ENCODE peak calls at places on chromosomes 2 and 18, in eight cellular contexts. F, M, A, L, V, D, G and X are unnamed samples.

GRCh38 chr18:24080861-24081260 is 58.0 kb upstream of the CABYR start:
- DNase-seq in M (no peak), G (no peak), A (no peak), V (no peak), L (no peak), D (no peak), F (no peak), X (no peak)

GRCh38 chr18:9721893-9722515 is 13.9 kb downstream of the RAB31 start:
- DNase-seq in A (no peak), M (no peak), G (no peak), D (no peak), F (no peak), V (no peak), L (no peak), X (no peak)

GRCh38 chr2:21928292-21928691 is 804.5 kb downstream of the TDRD15 start:
- DNase-seq in M (peak), D (no peak), V (no peak), G (no peak), F (no peak), L (no peak), A (no peak), X (no peak)

GRCh38 chr2:164651361-164651760 is 30.1 kb upstream of the GRB14 start:
- DNase-seq in D (no peak), L (no peak), F (no peak), G (peak), M (no peak), V (no peak), A (no peak), X (no peak)

GRCh38 chr2:160109939-160110673 is 47.7 kb upstream of the PLA2R1 start:
- DNase-seq in L (peak), G (peak), V (peak), D (peak), M (peak), A (peak), F (peak), X (peak)

GRCh38 chr2:223723954-223724411 is 113.4 kb downstream of the AP1S3 start:
- DNase-seq in M (no peak), F (no peak), G (peak), V (no peak), A (no peak), L (no peak), D (no peak), X (peak)

GRCh38 chr2:165313448-165313847 is 74.2 kb downstream of the SCN2A start:
- DNase-seq in G (no peak), M (no peak), A (no peak), V (no peak), F (no peak), L (no peak), D (no peak), X (no peak)

GRCh38 chr2:118046628-118047210 is 32.8 kb upstream of the CCDC93 start:
- DNase-seq in M (peak), D (no peak), L (peak), G (peak), F (peak), A (peak), V (peak), X (peak)

GRCh38 chr2:186346216-186346615 is 139.8 kb upstream of the ZC3H15 start:
- DNase-seq in F (no peak), G (no peak), D (no peak), M (no peak), L (no peak), A (no peak), V (no peak), X (no peak)

GRCh38 chr2:169069341-169069740 is at the start of gene DHRS9:
- DNase-seq in F (peak), M (peak), L (peak), G (no peak), V (no peak), D (no peak), A (peak), X (peak)

GRCh38 chr2:189865836-189866235 is 81.6 kb downstream of the PMS1 start:
- DNase-seq in G (no peak), D (no peak), L (no peak), M (no peak), F (no peak), A (no peak), V (no peak), X (no peak)

GRCh38 chr18:78241535-78242306 is 737.9 kb upstream of the SALL3 start:
- DNase-seq in M (no peak), G (peak), D (no peak), V (no peak), F (no peak), L (no peak), A (no peak), X (no peak)

GRCh38 chr2:120397362-120397811 is 51.5 kb downstream of the INHBB start:
- DNase-seq in G (no peak), D (no peak), M (no peak), F (peak), V (no peak), L (no peak), A (no peak), X (peak)

GRCh38 chr2:189933911-189934399 is 128.6 kb downstream of the MSTN start:
- DNase-seq in D (no peak), M (peak), G (no peak), F (no peak), L (peak), V (no peak), A (peak), X (peak)

GRCh38 chr2:238495422-238495821 is 68.7 kb downstream of the ASB1 start:
- DNase-seq in F (no peak), L (no peak), D (no peak), V (no peak), M (no peak), A (no peak), G (no peak), X (no peak)

GRCh38 chr2:28752608-28752984 is 966 bp downstream of the PPP1CB start:
- DNase-seq in D (no peak), M (no peak), V (no peak), A (no peak), L (peak), G (no peak), F (no peak), X (no peak)

GRCh38 chr2:140496714-140497113 is 1634.1 kb downstream of the LRP1B start:
- DNase-seq in G (no peak), D (no peak), L (no peak), V (no peak), A (no peak), F (no peak), M (no peak), X (no peak)

GRCh38 chr18:79556829-79557585 is 122.6 kb upstream of the CTDP1 start:
- DNase-seq in V (no peak), A (no peak), M (no peak), L (no peak), G (no peak), D (no peak), F (no peak), X (no peak)

GRCh38 chr2:102103992-102104871 is 38.3 kb upstream of the IL1R1 start:
- DNase-seq in L (peak), V (peak), F (peak), M (peak), D (peak), G (no peak), A (peak), X (peak)

GRCh38 chr18:47577520-47577919 is 326.1 kb upstream of the SKOR2 start:
- DNase-seq in F (no peak), A (no peak), V (no peak), G (peak), D (no peak), M (no peak), L (no peak), X (no peak)

GRCh38 chr2:240462704-240463273 is 27.3 kb downstream of the GPC1 start:
- DNase-seq in A (no peak), M (no peak), V (no peak), F (no peak), L (no peak), G (no peak), D (no peak), X (no peak)

GRCh38 chr2:143720093-143720664 is 591.0 kb downstream of the ARHGAP15 start:
- DNase-seq in F (no peak), V (no peak), A (no peak), M (no peak), G (peak), L (no peak), D (no peak), X (no peak)
- TF ChIP-seq CTCF in F (no peak), V (no peak), A (no peak), M (no peak), G (peak), L (no peak), D (no peak), X (no peak)

GRCh38 chr2:70903641-70904340 is 31.9 kb upstream of the ATP6V1B1 start:
- DNase-seq in A (no peak), L (no peak), D (no peak), F (no peak), G (peak), V (no peak), M (no peak), X (no peak)

GRCh38 chr2:70902067-70902442 is 33.6 kb upstream of the ATP6V1B1 start:
- DNase-seq in M (no peak), F (no peak), V (no peak), G (no peak), D (no peak), L (no peak), A (no peak), X (no peak)

GRCh38 chr2:70903171-70903570 is 32.5 kb upstream of the ATP6V1B1 start:
- DNase-seq in D (no peak), V (no peak), G (no peak), L (no peak), A (no peak), F (no peak), M (no peak), X (no peak)

GRCh38 chr2:70902579-70902978 is 33.1 kb upstream of the ATP6V1B1 start:
- DNase-seq in D (no peak), V (no peak), M (no peak), G (no peak), L (no peak), F (no peak), A (no peak), X (no peak)

GRCh38 chr2:70901235-70902066 is 34.2 kb upstream of the ATP6V1B1 start:
- DNase-seq in F (peak), G (peak), D (no peak), L (peak), A (peak), V (no peak), M (peak), X (peak)
- H3K4me3 ChIP-seq in F (peak), G (peak), D (peak), L (peak), A (peak), V (no peak), M (peak), X (peak)

GRCh38 chr18:38633333-38633732 is 1067.7 kb upstream of the CELF4 start:
- DNase-seq in M (no peak), V (no peak), D (no peak), F (no peak), L (no peak), G (no peak), A (no peak), X (no peak)
- TF ChIP-seq CTCF in M (no peak), V (no peak), D (no peak), F (no peak), L (no peak), G (no peak), A (no peak), X (no peak)

DNA sequence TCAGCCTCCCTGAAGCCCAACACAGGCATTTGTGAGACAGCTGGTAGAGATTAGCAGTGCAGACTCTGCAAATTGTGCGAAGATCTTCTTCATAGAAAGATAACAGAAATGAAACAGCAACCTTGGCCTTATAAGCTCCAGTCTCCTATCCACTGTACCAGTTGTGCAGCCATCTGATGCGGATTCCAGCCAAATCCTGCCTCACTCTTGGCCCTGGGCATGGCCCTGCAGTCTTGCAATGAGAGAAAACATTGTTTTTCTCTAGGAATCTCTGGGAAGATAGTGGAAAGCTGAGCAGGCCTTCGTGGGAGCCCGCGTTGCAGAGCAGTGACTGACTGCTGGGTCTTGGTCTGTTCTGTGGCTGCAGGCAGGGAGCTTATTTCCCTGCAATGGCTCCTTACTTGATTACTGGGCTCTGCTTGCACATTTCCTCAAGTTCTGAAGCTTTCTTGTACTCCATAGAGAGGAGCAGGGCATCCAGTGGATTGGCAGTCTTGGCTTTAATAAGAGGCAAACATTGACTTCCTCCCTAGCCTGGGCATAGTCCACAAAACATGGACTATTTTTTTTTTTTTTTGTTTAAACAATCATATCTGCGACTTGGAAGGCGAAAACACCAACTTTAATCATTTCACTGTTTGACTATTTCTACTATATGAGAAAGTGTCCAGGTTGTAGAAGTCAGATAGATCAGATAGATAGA is 193.0 kb downstream of the ACTR3 start:
- DNase-seq in F (no peak), A (no peak), M (no peak), D (no peak), G (no peak), L (no peak), V (no peak), X (no peak)
- H3K4me3 ChIP-seq in F (no peak), A (no peak), M (no peak), D (no peak), G (no peak), L (no peak), V (no peak), X (no peak)

GRCh38 chr18:58615150-58616132 is 13.4 kb downstream of the ALPK2 start:
- DNase-seq in A (no peak), G (no peak), L (no peak), V (peak), D (no peak), M (no peak), F (no peak), X (no peak)
- TF ChIP-seq CTCF in A (no peak), G (no peak), L (no peak), V (no peak), D (no peak), M (no peak), F (no peak), X (no peak)

GRCh38 chr18:31040982-31041345 is 1.6 kb downstream of the DSC3 start:
- DNase-seq in D (no peak), G (peak), L (no peak), F (peak), A (peak), V (no peak), M (no peak), X (no peak)
- H3K4me3 ChIP-seq in D (no peak), G (peak), L (no peak), F (peak), A (peak), V (no peak), M (peak), X (no peak)